ENCODE peak calls at places on chromosomes 3 and 15, in nine cellular contexts. A is suprapubic skin, K is lung, V is body of pancreas, R is neuronal stem cell, I is psoas muscle, X is GM23248, T is colonic mucosa, B is breast epithelium. L is an unnamed sample. For H3K36me3 and H3K27me3, the result is how much of the 10 kb centered on the place peaks cover.

GRCh38 chr3:42045719-42046243 is 45.4 kb upstream of the TRAK1 start:
- DNase-seq in A (no peak), K (no peak), V (no peak), R (no peak), I (no peak), X (peak), T (no peak), B (no peak), L (no peak)

GRCh38 chr3:149600619-149601018 is 57.2 kb downstream of the WWTR1 start:
- DNase-seq in A (no peak), K (no peak), V (no peak), R (no peak), I (no peak), X (no peak), T (no peak), B (no peak), L (peak)

GRCh38 chr3:194937751-194938358 is 252.2 kb downstream of the FAM43A start:
- DNase-seq in A (no peak), K (no peak), V (no peak), R (no peak), I (no peak), X (no peak), T (peak), B (no peak), L (peak)

GRCh38 chr15:29601811-29602210 is 220.5 kb downstream of the TJP1 start:
- DNase-seq in A (no peak), K (no peak), V (no peak), R (no peak), I (no peak), X (no peak), T (no peak), B (no peak), L (no peak)

GRCh38 chr3:98376631-98377030 is 13.8 kb upstream of the OR5K3 start:
- DNase-seq in A (no peak), K (no peak), V (no peak), R (no peak), I (no peak), X (no peak), T (no peak), B (no peak), L (no peak)

GRCh38 chr3:156218353-156218744 is 98.0 kb downstream of the KCNAB1 start:
- DNase-seq in A (no peak), K (no peak), V (no peak), R (no peak), I (no peak), X (no peak), T (no peak), B (no peak), L (no peak)

GRCh38 chr3:169348981-169349942 is 314.2 kb downstream of the MECOM start:
- DNase-seq in A (no peak), K (peak), V (no peak), R (no peak), I (no peak), X (peak), T (no peak), B (no peak), L (peak)

GRCh38 chr3:186471781-186472180 is 72.4 kb downstream of the CRYGS start:
- DNase-seq in A (no peak), K (no peak), V (no peak), R (no peak), I (no peak), X (no peak), T (no peak), B (no peak), L (no peak)

GRCh38 chr3:107574650-107575049 is 51.9 kb downstream of the BBX start:
- DNase-seq in A (no peak), K (no peak), V (no peak), R (no peak), I (no peak), X (peak), T (no peak), B (no peak), L (peak)

GRCh38 chr3:115741650-115742049 is 118.3 kb downstream of the GAP43 start:
- DNase-seq in A (no peak), K (no peak), V (no peak), R (no peak), I (no peak), X (no peak), T (no peak), B (no peak), L (no peak)

GRCh38 chr3:181710581-181711255 is 1.0 kb upstream of the SOX2 start:
- DNase-seq in A (no peak), K (no peak), V (no peak), R (peak), I (no peak), X (peak), T (no peak), B (no peak), L (no peak)

GRCh38 chr15:33735637-33736247 is 232.6 kb upstream of the CHRM5 start:
- DNase-seq in A (no peak), K (no peak), V (peak), R (peak), I (no peak), X (peak), T (no peak), B (no peak), L (peak)

GRCh38 chr3:168073842-168074311 is 21.8 kb downstream of the GOLIM4 start:
- DNase-seq in A (no peak), K (no peak), V (no peak), R (no peak), I (no peak), X (peak), T (no peak), B (no peak), L (no peak)

GRCh38 chr15:93044301-93045190 is 44.5 kb downstream of the RGMA start:
- DNase-seq in A (no peak), K (no peak), V (no peak), R (no peak), I (peak), X (no peak), T (no peak), B (no peak), L (no peak)

GRCh38 chr15:93045191-93045785 is 43.7 kb downstream of the RGMA start:
- DNase-seq in A (no peak), K (no peak), V (no peak), R (no peak), I (peak), X (no peak), T (no peak), B (no peak), L (no peak)

GRCh38 chr15:93042211-93042610 is 46.8 kb downstream of the RGMA start:
- DNase-seq in A (peak), K (no peak), V (no peak), R (no peak), I (peak), X (no peak), T (no peak), B (no peak), L (no peak)

GRCh38 chr15:93042691-93043378 is 46.2 kb downstream of the RGMA start:
- DNase-seq in A (peak), K (no peak), V (no peak), R (no peak), I (peak), X (no peak), T (no peak), B (no peak), L (no peak)

GRCh38 chr15:93043621-93044300 is 45.2 kb downstream of the RGMA start:
- DNase-seq in A (no peak), K (no peak), V (no peak), R (no peak), I (peak), X (no peak), T (no peak), B (no peak), L (no peak)
- H3K36me3 ChIP-seq in A (under half), K (under half), V (under half), R (half or more), I (half or more), X (under half), T (under half), B (under half), L (under half)

GRCh38 chr15:72509484-72509883 is 35.4 kb downstream of the ARIH1 start:
- DNase-seq in A (no peak), K (no peak), V (no peak), R (no peak), I (no peak), X (no peak), T (no peak), B (no peak), L (no peak)
- H3K27me3 ChIP-seq in A (under half), K (under half), V (under half), R (under half), I (under half), X (under half), T (under half), B (under half), L (under half)

GRCh38 chr15:98920091-98920880 is 87.3 kb downstream of the PGPEP1L start:
- DNase-seq in A (no peak), K (no peak), V (no peak), R (no peak), I (no peak), X (peak), T (no peak), B (no peak), L (no peak)
- H3K36me3 ChIP-seq in A (half or more), K (under half), V (under half), R (half or more), I (half or more), X (half or more), T (under half), B (under half), L (under half)

DNA sequence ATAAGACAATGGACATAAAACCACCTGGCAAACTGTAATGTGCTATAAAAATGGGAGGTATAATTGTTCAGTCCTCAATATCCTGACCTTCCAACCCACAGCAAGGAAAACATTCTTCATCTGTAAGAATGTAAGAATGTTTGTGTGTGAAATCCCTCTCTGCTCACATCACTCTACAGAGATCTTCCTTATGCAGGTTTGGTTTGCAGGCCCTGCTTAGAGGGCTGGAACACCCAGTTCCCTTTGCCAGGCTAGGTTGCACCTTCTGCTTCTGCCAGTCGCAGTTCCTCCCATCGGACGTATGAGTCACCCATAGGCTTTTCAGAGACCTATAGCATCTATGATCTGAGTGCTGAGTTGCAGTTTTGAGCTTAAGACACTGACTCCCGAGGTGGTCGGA is 24.1 kb upstream of the MINAR1 start:
- DNase-seq in A (no peak), K (no peak), V (no peak), R (no peak), I (no peak), X (peak), T (no peak), B (no peak), L (no peak)
- H3K27me3 ChIP-seq in A (under half), K (under half), V (under half), R (under half), I (under half), X (under half), T (under half), B (under half), L (under half)

DNA sequence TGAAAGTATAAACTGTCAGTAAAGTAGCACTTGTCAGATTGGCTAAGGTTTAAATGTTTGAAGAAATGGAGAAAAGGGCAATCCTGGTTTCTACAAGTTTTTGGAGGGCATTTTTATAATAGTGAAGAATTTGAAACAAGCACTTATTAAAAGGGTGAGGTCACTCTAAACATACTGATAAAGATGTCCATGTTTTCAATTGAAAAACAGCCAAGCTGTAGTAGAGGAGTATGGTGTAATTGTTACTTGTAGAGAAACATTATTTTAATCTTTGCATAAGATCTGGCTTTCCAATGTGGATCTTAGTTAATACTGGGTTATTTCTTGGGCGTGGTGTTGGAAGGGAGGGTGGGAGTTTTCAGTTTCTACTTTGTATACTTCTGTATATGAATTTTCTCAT is 22.7 kb downstream of the MORF4L1 start:
- DNase-seq in A (no peak), K (no peak), V (no peak), R (no peak), I (no peak), X (no peak), T (no peak), B (no peak), L (no peak)
- H3K36me3 ChIP-seq in A (half or more), K (under half), V (under half), R (half or more), I (half or more), X (half or more), T (half or more), B (under half), L (under half)

L was measured in small intestine.